ENCODE peak calls at places on chromosomes 12 and 14, in nine cellular contexts. N is Calu3, V is BJ, U is AG04450, Y is astrocyte of the spinal cord, S is HFF-Myc, W is WERI-Rb-1, P is transverse colon, Q is left lung. F is an unnamed sample.

GRCh38 chr12:65962921-65963883 is 138.9 kb downstream of the HMGA2 start:
- DNase-seq in N (peak), Y (peak), V (no peak), S (no peak), U (no peak), W (peak), P (peak), Q (no peak), F (no peak)

GRCh38 chr14:68376067-68376810 is 416.6 kb downstream of the ZFP36L1 start:
- DNase-seq in Y (peak), Q (no peak), P (no peak), N (no peak), U (no peak), W (no peak), S (no peak), V (no peak), F (no peak)

GRCh38 chr12:33828326-33828725 is 194.0 kb upstream of the ALG10 start:
- DNase-seq in S (no peak), U (no peak), Y (no peak), V (no peak), Q (no peak), P (no peak), W (no peak), N (no peak), F (no peak)

GRCh38 chr12:30806989-30807694 is 52.4 kb upstream of the CAPRIN2 start:
- DNase-seq in W (peak), P (no peak), N (peak), U (no peak), Q (no peak), V (no peak), S (no peak), Y (peak), F (no peak)

GRCh38 chr14:93527076-93527692 is 96.4 kb downstream of the UNC79 start:
- DNase-seq in V (no peak), P (no peak), S (no peak), N (no peak), Y (no peak), W (no peak), Q (no peak), U (no peak), F (no peak)

GRCh38 chr14:50830044-50830931 is 674 bp downstream of the NIN start:
- DNase-seq in V (no peak), Y (peak), N (peak), S (no peak), Q (peak), W (peak), P (peak), U (no peak), F (no peak)

GRCh38 chr14:104883681-104884361 is 18.8 kb downstream of the CEP170B start:
- DNase-seq in Y (no peak), P (no peak), N (no peak), V (no peak), Q (no peak), S (no peak), U (no peak), W (no peak), F (no peak)

GRCh38 chr12:7859552-7859951 is 13.2 kb downstream of the SLC2A14 start:
- DNase-seq in W (no peak), N (no peak), P (no peak), V (peak), S (no peak), U (peak), Y (peak), Q (no peak), F (no peak)

GRCh38 chr12:121062391-121063045 is 23.5 kb upstream of the OASL start:
- DNase-seq in Y (no peak), P (no peak), Q (no peak), S (no peak), N (no peak), U (no peak), W (no peak), V (no peak), F (no peak)

GRCh38 chr14:93683241-93683640 is 105.0 kb downstream of the PRIMA1 start:
- DNase-seq in Q (no peak), S (peak), W (no peak), N (peak), P (no peak), U (no peak), V (no peak), Y (no peak), F (no peak)

GRCh38 chr12:89177802-89178201 is 174.5 kb downstream of the DUSP6 start:
- DNase-seq in Y (no peak), N (no peak), S (no peak), P (no peak), W (no peak), V (no peak), U (no peak), Q (no peak), F (no peak)

GRCh38 chr14:32564591-32564990 is 235.5 kb downstream of the AKAP6 start:
- DNase-seq in W (no peak), P (no peak), Q (no peak), U (no peak), N (no peak), S (no peak), V (no peak), Y (peak), F (no peak)

GRCh38 chr12:31007153-31007495 is 66.5 kb upstream of the DDX11 start:
- DNase-seq in P (no peak), V (no peak), N (no peak), S (no peak), U (no peak), Y (no peak), W (no peak), Q (no peak), F (no peak)

GRCh38 chr14:60657609-60657983 is 8.3 kb upstream of the SIX1 start:
- DNase-seq in S (no peak), P (no peak), V (no peak), U (no peak), N (peak), Y (no peak), Q (no peak), W (no peak), F (no peak)

GRCh38 chr14:70816525-70816924 is 7.2 kb upstream of the MAP3K9 start:
- DNase-seq in U (no peak), W (peak), Q (no peak), P (no peak), N (no peak), Y (no peak), S (no peak), V (no peak), F (no peak)

GRCh38 chr14:24609667-24610344 is at the start of gene GZMH:
- DNase-seq in V (no peak), P (no peak), Q (no peak), Y (no peak), S (no peak), N (no peak), W (no peak), U (no peak), F (no peak)

GRCh38 chr12:101715045-101715444 is 17.6 kb downstream of the CHPT1 start:
- DNase-seq in Q (no peak), P (no peak), U (no peak), N (no peak), S (no peak), V (no peak), W (no peak), Y (no peak), F (no peak)

GRCh38 chr12:47942327-47943230 is 20.8 kb upstream of the TMEM106C start:
- DNase-seq in P (no peak), S (no peak), U (no peak), Q (no peak), V (no peak), Y (no peak), W (peak), N (no peak), F (no peak)

GRCh38 chr12:81500788-81501187 is 258.4 kb downstream of the PPFIA2 start:
- DNase-seq in Q (no peak), N (no peak), V (no peak), Y (no peak), S (no peak), P (no peak), U (no peak), W (peak), F (no peak)

GRCh38 chr14:22981090-22982012 is 1.0 kb downstream of the AJUBA start:
- DNase-seq in V (no peak), S (no peak), Q (no peak), N (peak), P (no peak), W (no peak), U (no peak), Y (peak), F (no peak)

GRCh38 chr12:4278582-4278939 is 5.0 kb downstream of the CCND2 start:
- DNase-seq in N (no peak), V (no peak), Y (no peak), Q (peak), W (no peak), U (no peak), S (no peak), P (peak), F (no peak)

GRCh38 chr14:73795974-73796373 is 55.7 kb upstream of the PTGR2 start:
- DNase-seq in Q (no peak), N (peak), Y (peak), V (no peak), U (no peak), S (peak), P (peak), W (no peak), F (no peak)

GRCh38 chr12:93982847-93983315 is 165.5 kb upstream of the PLXNC1 start:
- DNase-seq in N (no peak), W (peak), V (peak), Y (peak), U (peak), Q (no peak), P (no peak), S (peak), F (no peak)

DNA sequence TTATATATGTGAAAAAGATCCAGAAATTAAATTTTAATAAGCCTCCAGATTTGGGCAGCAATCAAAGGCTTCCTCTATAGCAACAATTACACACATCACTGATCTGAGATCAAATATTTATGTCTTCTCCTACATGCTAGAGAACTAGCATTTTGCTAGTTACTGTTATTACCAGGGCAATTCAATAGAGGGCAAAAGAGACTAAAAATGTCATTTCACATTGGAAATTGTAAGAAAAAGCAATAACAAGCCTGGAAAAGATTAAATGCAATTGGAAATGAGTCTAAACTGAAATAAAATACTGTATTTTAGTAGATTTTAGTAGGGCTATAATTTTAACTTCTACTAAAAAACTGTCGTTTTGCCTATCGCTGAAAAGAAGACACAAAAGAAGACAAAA is 32.6 kb upstream of the ANO6 start:
- DNase-seq in V (no peak), U (no peak), Y (peak), Q (no peak), P (no peak), W (no peak), N (no peak), S (no peak), F (no peak)
- TF ChIP-seq CTCF in V (peak), U (peak), Y (peak), Q (peak), P (no peak), W (no peak), N (no peak), S (peak), F (peak)

DNA sequence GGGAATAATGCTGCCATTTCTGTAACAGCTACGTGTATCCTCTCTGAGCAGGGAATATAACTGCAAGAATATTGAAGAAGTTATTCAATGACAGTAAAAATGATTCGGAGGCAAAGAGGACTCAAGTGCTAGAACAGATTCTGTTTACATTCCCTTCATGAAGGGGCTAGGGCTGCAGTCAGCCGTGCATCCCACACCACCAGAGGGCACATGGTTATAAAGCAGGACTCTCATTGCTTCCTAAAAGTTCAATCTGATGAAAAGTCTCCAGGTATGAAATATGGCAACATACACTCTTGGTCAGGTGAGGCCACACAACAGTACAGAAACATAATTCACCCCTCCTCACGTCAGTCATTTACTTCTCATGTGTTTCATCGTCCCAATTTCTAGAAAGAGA is 34.0 kb downstream of the TCHP start:
- DNase-seq in P (no peak), V (no peak), U (peak), Y (no peak), W (peak), S (no peak), N (peak), Q (no peak), F (no peak)
- TF ChIP-seq CTCF in P (no peak), V (peak), U (peak), Y (peak), W (peak), S (peak), N (no peak), Q (no peak), F (peak)

GRCh38 chr12:17949558-17950141 is 140.3 kb downstream of the RERGL start:
- DNase-seq in V (no peak), P (no peak), Q (peak), S (no peak), W (no peak), Y (no peak), U (no peak), N (no peak), F (no peak)

GRCh38 chr12:17950898-17951297 is 139.1 kb downstream of the RERGL start:
- DNase-seq in U (no peak), P (no peak), V (no peak), S (no peak), Q (no peak), N (no peak), W (no peak), Y (no peak), F (no peak)

DNA sequence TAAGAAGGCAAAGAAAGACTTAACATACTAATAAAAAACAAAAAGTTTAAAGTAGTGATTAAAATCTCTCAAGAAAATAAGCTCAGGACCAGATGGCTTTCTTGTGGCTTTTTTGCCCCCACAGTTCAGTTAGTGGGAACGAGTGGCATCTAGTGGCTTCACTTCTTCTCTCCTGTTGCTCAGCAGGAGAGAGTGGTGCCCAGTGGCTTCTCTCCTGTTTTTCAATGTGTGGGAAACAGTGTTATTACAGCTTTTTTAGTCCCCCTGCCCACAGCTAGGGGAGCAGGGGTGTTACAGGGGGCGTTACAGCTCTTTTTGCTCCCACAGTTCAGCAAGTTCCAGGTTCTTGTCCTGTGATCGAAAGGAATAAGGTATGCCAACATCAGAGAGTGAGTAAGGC is 135.2 kb downstream of the RERGL start:
- DNase-seq in N (no peak), S (no peak), P (no peak), Y (no peak), W (peak), Q (no peak), V (no peak), U (no peak), F (no peak)
- TF ChIP-seq CTCF in N (no peak), S (no peak), P (no peak), Y (no peak), W (no peak), Q (no peak), V (no peak), U (no peak), F (no peak)

DNA sequence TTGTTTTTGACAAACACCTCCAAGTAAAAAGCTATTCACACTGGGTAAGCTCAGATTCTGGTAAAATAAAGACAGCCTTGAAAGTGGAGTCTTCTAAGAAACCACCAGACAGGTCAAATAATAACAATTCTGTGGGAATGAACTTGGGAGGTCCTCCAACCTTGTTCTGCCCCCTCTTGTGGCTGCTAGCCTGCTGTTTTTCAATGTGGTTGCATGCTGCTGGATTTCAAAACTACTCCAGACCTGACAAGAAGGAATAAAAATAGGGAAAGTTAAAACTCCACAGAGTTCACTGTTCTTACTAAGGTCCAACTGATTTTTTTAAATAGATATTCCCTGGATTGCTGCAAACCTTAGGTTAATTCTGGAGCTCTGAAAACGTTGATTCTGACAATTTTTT is 32.2 kb upstream of the RIN3 start:
- DNase-seq in Q (no peak), W (no peak), V (no peak), U (no peak), N (no peak), Y (peak), P (peak), S (no peak), F (no peak)
- TF ChIP-seq CTCF in Q (no peak), W (no peak), V (peak), U (peak), N (no peak), Y (peak), P (no peak), S (peak), F (peak)

DNA sequence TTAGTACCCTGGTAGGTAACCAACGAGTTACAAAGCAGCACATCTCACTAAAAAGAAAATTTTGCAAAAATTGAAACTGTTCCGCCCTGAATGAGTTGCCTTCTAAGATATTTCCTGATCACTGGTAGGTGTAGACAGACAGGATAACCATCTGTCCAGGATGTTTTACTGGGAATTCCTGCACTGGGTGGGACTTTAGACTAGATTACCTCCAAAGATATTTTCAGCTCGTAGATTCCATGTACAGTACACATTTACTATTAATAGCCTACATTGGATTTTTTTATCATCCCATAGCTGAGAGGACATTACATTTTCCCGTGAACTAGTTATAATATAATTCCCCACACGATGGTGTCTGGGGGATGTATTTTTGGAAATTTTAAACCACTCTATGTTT is 139.6 kb downstream of the DYRK2 start:
- DNase-seq in Y (no peak), P (no peak), V (no peak), S (no peak), N (no peak), U (no peak), W (no peak), Q (no peak), F (no peak)
- TF ChIP-seq CTCF in Y (no peak), P (no peak), V (no peak), S (no peak), N (no peak), U (no peak), W (no peak), Q (no peak), F (no peak)

GRCh38 chr12:14949631-14950030 is 11.3 kb upstream of the ERP27 start:
- DNase-seq in U (no peak), P (no peak), S (no peak), Q (no peak), Y (no peak), N (no peak), V (no peak), W (no peak), F (no peak)

GRCh38 chr12:14942532-14942931 is 4.2 kb upstream of the ERP27 start:
- DNase-seq in S (no peak), Y (no peak), N (no peak), Q (no peak), W (no peak), U (no peak), V (no peak), P (no peak), F (no peak)

GRCh38 chr12:14946856-14947255 is 8.5 kb upstream of the ERP27 start:
- DNase-seq in S (no peak), Y (no peak), U (no peak), V (no peak), Q (no peak), N (no peak), P (no peak), W (no peak), F (no peak)

GRCh38 chr12:14948672-14949071 is 10.3 kb upstream of the ERP27 start:
- DNase-seq in V (no peak), W (no peak), S (peak), Y (peak), N (peak), P (peak), U (peak), Q (no peak), F (peak)

DNA sequence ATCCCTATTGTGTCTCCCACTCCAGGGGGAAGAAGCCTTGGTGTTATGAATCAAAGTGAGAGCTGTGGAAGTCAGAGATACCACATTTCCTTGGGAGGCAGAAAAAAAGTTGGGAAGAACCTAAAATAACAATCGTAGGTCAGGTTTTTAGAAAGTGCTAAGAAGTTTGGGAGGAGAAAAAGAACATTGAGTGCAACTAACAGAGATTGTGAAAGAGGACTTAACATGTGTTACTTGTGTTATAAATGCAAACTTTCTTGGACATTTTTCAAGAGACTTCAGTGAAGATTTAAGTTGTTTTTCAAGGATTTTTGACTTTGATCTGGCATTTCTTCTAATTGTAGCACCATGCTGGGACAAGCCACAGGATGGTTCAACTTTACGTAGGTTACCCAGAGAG is 7.8 kb upstream of the ERP27 start:
- DNase-seq in U (no peak), S (no peak), N (no peak), P (no peak), V (no peak), Y (no peak), Q (no peak), W (no peak), F (no peak)
- TF ChIP-seq CTCF in U (no peak), S (no peak), N (no peak), P (no peak), V (no peak), Y (no peak), Q (no peak), W (no peak), F (no peak)

DNA sequence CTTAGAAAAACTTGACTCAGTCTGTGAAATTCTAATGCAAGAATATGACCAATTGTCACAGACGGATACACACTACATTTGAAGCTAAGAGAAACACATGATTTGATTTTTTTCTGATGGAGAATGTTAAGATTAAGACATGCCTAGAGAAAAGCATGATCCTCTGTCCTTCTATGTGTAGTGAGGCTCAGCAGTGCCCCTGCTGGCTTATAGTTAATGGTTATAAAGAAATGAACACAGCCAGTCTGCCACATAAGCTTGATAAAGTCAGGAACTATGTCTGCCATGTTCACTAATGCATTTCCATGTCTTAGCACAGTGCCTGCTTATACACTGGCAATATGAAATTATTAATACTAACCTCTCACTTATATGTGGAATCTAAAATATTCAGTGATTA is 168.1 kb upstream of the DAAM1 start:
- DNase-seq in N (peak), S (no peak), U (no peak), W (peak), Y (peak), V (no peak), Q (no peak), P (no peak), F (no peak)
- TF ChIP-seq CTCF in N (peak), S (peak), U (peak), W (peak), Y (peak), V (peak), Q (peak), P (peak), F (peak)